ENCODE peak calls at places on chromosome 7, in five cellular contexts. N is mesenteric fat pad; W is activated CD8-positive, alpha-beta memory T cell treated with anti-CD3 and anti-CD28 coated beads, Interleukin-2, amount 50 U/mL, for 48 hours; X is fibroblast of the conjunctiva; S is NAMALWA. P is an unnamed sample.

GRCh38 chr7:28955723-28956607 is 2.2 kb downstream of the TRIL start:
- DNase-seq in X (peak; percentile 24), N (peak; percentile 92), S (no peak), W (peak; percentile 67), P (no peak)

GRCh38 chr7:112985377-112985987 is 101.1 kb downstream of the GPR85 start:
- DNase-seq in X (peak; percentile 12), S (no peak), W (no peak), N (no peak), P (no peak)

GRCh38 chr7:114851406-114852025 is 70.4 kb upstream of the MDFIC start:
- DNase-seq in X (peak; percentile 10), S (no peak), W (no peak), N (no peak), P (no peak)

GRCh38 chr7:134690614-134691504 is 44.2 kb downstream of the BPGM start:
- DNase-seq in W (no peak), N (no peak), X (no peak), S (no peak), P (no peak)

GRCh38 chr7:3097734-3098133 is 54.1 kb upstream of the CARD11 start:
- DNase-seq in S (no peak), X (no peak), N (no peak), W (no peak), P (no peak)

GRCh38 chr7:50627824-50628361 is 62.7 kb upstream of the DDC start:
- DNase-seq in S (no peak), W (no peak), X (no peak), N (no peak), P (no peak)

GRCh38 chr7:74515276-74515675 is 61.6 kb downstream of the GTF2IRD1 start:
- DNase-seq in X (no peak), N (no peak), W (no peak), S (no peak), P (no peak)

GRCh38 chr7:22723171-22723601 is 3.8 kb upstream of the IL6 start:
- DNase-seq in N (no peak), X (peak; percentile 31), S (peak; percentile 33), W (no peak), P (no peak)

GRCh38 chr7:129363-130221 is 62.8 kb upstream of the FAM20C start:
- DNase-seq in N (peak; percentile 78), W (no peak), S (no peak), X (peak; percentile 10), P (no peak)

P was measured in SW 1271.